ENCODE peak calls at places on chromosomes 13 and 19, in eight cellular contexts. One of them, this sample, is unnamed.

GRCh38 chr13:95707442-95708389 is 30.8 kb downstream of the DNAJC3 start:
- DNase-seq in aorta: no peak
- DNase-seq in HCT116: no peak
- DNase-seq in lower lobe of right lung: no peak
- DNase-seq in H1: no peak
- DNase-seq in breast epithelium: no peak
- DNase-seq in kidney: no peak
- DNase-seq in CD8-positive, alpha-beta memory T cell: no peak
- DNase-seq in this sample: no peak

GRCh38 chr19:28051047-28051446 is 1161.9 kb downstream of the UQCRFS1 start:
- DNase-seq in aorta: no peak
- DNase-seq in HCT116: no peak
- DNase-seq in lower lobe of right lung: no peak
- DNase-seq in H1: no peak
- DNase-seq in breast epithelium: no peak
- DNase-seq in kidney: no peak
- DNase-seq in CD8-positive, alpha-beta memory T cell: no peak
- DNase-seq in this sample: no peak

GRCh38 chr13:78147905-78148304 is 229.3 kb upstream of the EDNRB start:
- DNase-seq in aorta: no peak
- DNase-seq in HCT116: no peak
- DNase-seq in lower lobe of right lung: no peak
- DNase-seq in H1: no peak
- DNase-seq in breast epithelium: no peak
- DNase-seq in kidney: no peak
- DNase-seq in CD8-positive, alpha-beta memory T cell: no peak
- DNase-seq in this sample: no peak

GRCh38 chr19:34220472-34221063 is 33.8 kb upstream of the GARRE1 start:
- DNase-seq in aorta: no peak
- DNase-seq in HCT116: peak; percentile 64
- DNase-seq in lower lobe of right lung: no peak
- DNase-seq in H1: peak; percentile 73
- DNase-seq in breast epithelium: peak; percentile 57
- DNase-seq in kidney: no peak
- DNase-seq in CD8-positive, alpha-beta memory T cell: peak; percentile 63
- DNase-seq in this sample: no peak

GRCh38 chr19:18851673-18852325 is 20.0 kb downstream of the UPF1 start:
- DNase-seq in aorta: no peak
- DNase-seq in HCT116: no peak
- DNase-seq in lower lobe of right lung: peak; percentile 43
- DNase-seq in H1: no peak
- DNase-seq in breast epithelium: no peak
- DNase-seq in kidney: no peak
- DNase-seq in CD8-positive, alpha-beta memory T cell: no peak
- DNase-seq in this sample: no peak

GRCh38 chr19:34816708-34817107 is 43.7 kb upstream of the ZNF599 start:
- DNase-seq in aorta: no peak
- DNase-seq in HCT116: no peak
- DNase-seq in lower lobe of right lung: no peak
- DNase-seq in H1: no peak
- DNase-seq in breast epithelium: no peak
- DNase-seq in kidney: no peak
- DNase-seq in CD8-positive, alpha-beta memory T cell: no peak
- DNase-seq in this sample: no peak

GRCh38 chr13:74883834-74884233 is 598.1 kb downstream of the TBC1D4 start:
- DNase-seq in aorta: no peak
- DNase-seq in HCT116: no peak
- DNase-seq in lower lobe of right lung: no peak
- DNase-seq in H1: no peak
- DNase-seq in breast epithelium: no peak
- DNase-seq in kidney: no peak
- DNase-seq in CD8-positive, alpha-beta memory T cell: no peak
- DNase-seq in this sample: no peak

GRCh38 chr13:26425439-26426358 is 131.8 kb upstream of the WASF3 start:
- DNase-seq in aorta: no peak
- DNase-seq in HCT116: no peak
- DNase-seq in lower lobe of right lung: peak; percentile 62
- DNase-seq in H1: no peak
- DNase-seq in breast epithelium: no peak
- DNase-seq in kidney: peak; percentile 68
- DNase-seq in CD8-positive, alpha-beta memory T cell: no peak
- DNase-seq in this sample: peak; percentile 8

GRCh38 chr13:40653558-40654318 is 12.7 kb downstream of the FOXO1 start:
- DNase-seq in aorta: no peak
- DNase-seq in HCT116: no peak
- DNase-seq in lower lobe of right lung: no peak
- DNase-seq in H1: no peak
- DNase-seq in breast epithelium: no peak
- DNase-seq in kidney: no peak
- DNase-seq in CD8-positive, alpha-beta memory T cell: no peak
- DNase-seq in this sample: no peak

GRCh38 chr13:105220886-105221285 is 1314.6 kb downstream of the EFNB2 start:
- DNase-seq in aorta: no peak
- DNase-seq in HCT116: no peak
- DNase-seq in lower lobe of right lung: no peak
- DNase-seq in H1: no peak
- DNase-seq in breast epithelium: no peak
- DNase-seq in kidney: no peak
- DNase-seq in CD8-positive, alpha-beta memory T cell: no peak
- DNase-seq in this sample: no peak

GRCh38 chr19:36577271-36577996 is 4.3 kb upstream of the ZNF529 start:
- DNase-seq in aorta: no peak
- DNase-seq in HCT116: no peak
- DNase-seq in lower lobe of right lung: no peak
- DNase-seq in H1: no peak
- DNase-seq in breast epithelium: no peak
- DNase-seq in kidney: no peak
- DNase-seq in CD8-positive, alpha-beta memory T cell: no peak
- DNase-seq in this sample: no peak

GRCh38 chr13:33352023-33352422 is 66.5 kb upstream of the STARD13 start:
- DNase-seq in aorta: no peak
- DNase-seq in HCT116: no peak
- DNase-seq in lower lobe of right lung: no peak
- DNase-seq in H1: no peak
- DNase-seq in breast epithelium: no peak
- DNase-seq in kidney: no peak
- DNase-seq in CD8-positive, alpha-beta memory T cell: no peak
- DNase-seq in this sample: no peak

GRCh38 chr13:43270043-43270830 is 246.9 kb downstream of the DNAJC15 start:
- DNase-seq in aorta: no peak
- DNase-seq in HCT116: no peak
- DNase-seq in lower lobe of right lung: no peak
- DNase-seq in H1: no peak
- DNase-seq in breast epithelium: no peak
- DNase-seq in kidney: no peak
- DNase-seq in CD8-positive, alpha-beta memory T cell: no peak
- DNase-seq in this sample: no peak

GRCh38 chr13:57409656-57410055 is 221.9 kb upstream of the PCDH17 start:
- DNase-seq in aorta: no peak
- DNase-seq in HCT116: no peak
- DNase-seq in lower lobe of right lung: no peak
- DNase-seq in H1: no peak
- DNase-seq in breast epithelium: no peak
- DNase-seq in kidney: no peak
- DNase-seq in CD8-positive, alpha-beta memory T cell: no peak
- DNase-seq in this sample: no peak

GRCh38 chr13:100461309-100462035 is 127.1 kb downstream of the GGACT start:
- DNase-seq in aorta: no peak
- DNase-seq in HCT116: no peak
- DNase-seq in lower lobe of right lung: no peak
- DNase-seq in H1: no peak
- DNase-seq in breast epithelium: no peak
- DNase-seq in kidney: no peak
- DNase-seq in CD8-positive, alpha-beta memory T cell: no peak
- DNase-seq in this sample: no peak

GRCh38 chr13:69947577-69947976 is 160.0 kb upstream of the ATXN8OS start:
- DNase-seq in aorta: no peak
- DNase-seq in HCT116: no peak
- DNase-seq in lower lobe of right lung: no peak
- DNase-seq in H1: no peak
- DNase-seq in breast epithelium: no peak
- DNase-seq in kidney: no peak
- DNase-seq in CD8-positive, alpha-beta memory T cell: no peak
- DNase-seq in this sample: no peak

GRCh38 chr19:11598103-11598483 is 810 bp downstream of the ZNF627 start:
- DNase-seq in aorta: peak; percentile 16
- DNase-seq in HCT116: no peak
- DNase-seq in lower lobe of right lung: no peak
- DNase-seq in H1: no peak
- DNase-seq in breast epithelium: no peak
- DNase-seq in kidney: no peak
- DNase-seq in CD8-positive, alpha-beta memory T cell: no peak
- DNase-seq in this sample: no peak

GRCh38 chr19:15120135-15121026 is 13.2 kb downstream of the SYDE1 start:
- DNase-seq in aorta: no peak
- DNase-seq in HCT116: no peak
- DNase-seq in lower lobe of right lung: no peak
- DNase-seq in H1: peak; percentile 66
- DNase-seq in breast epithelium: no peak
- DNase-seq in kidney: no peak
- DNase-seq in CD8-positive, alpha-beta memory T cell: no peak
- DNase-seq in this sample: no peak

GRCh38 chr19:15115762-15116615 is 8.8 kb downstream of the SYDE1 start:
- DNase-seq in aorta: peak; percentile 72
- DNase-seq in HCT116: no peak
- DNase-seq in lower lobe of right lung: no peak
- DNase-seq in H1: no peak
- DNase-seq in breast epithelium: no peak
- DNase-seq in kidney: no peak
- DNase-seq in CD8-positive, alpha-beta memory T cell: no peak
- DNase-seq in this sample: no peak

GRCh38 chr19:15116856-15117255 is 9.7 kb downstream of the SYDE1 start:
- DNase-seq in aorta: peak; percentile 34
- DNase-seq in HCT116: no peak
- DNase-seq in lower lobe of right lung: no peak
- DNase-seq in H1: no peak
- DNase-seq in breast epithelium: no peak
- DNase-seq in kidney: no peak
- DNase-seq in CD8-positive, alpha-beta memory T cell: no peak
- DNase-seq in this sample: no peak

GRCh38 chr19:15118789-15119494 is 11.7 kb downstream of the SYDE1 start:
- DNase-seq in aorta: peak; percentile 20
- DNase-seq in HCT116: no peak
- DNase-seq in lower lobe of right lung: no peak
- DNase-seq in H1: no peak
- DNase-seq in breast epithelium: no peak
- DNase-seq in kidney: no peak
- DNase-seq in CD8-positive, alpha-beta memory T cell: no peak
- DNase-seq in this sample: no peak

GRCh38 chr19:15118248-15118647 is 11.0 kb downstream of the SYDE1 start:
- DNase-seq in aorta: no peak
- DNase-seq in HCT116: no peak
- DNase-seq in lower lobe of right lung: no peak
- DNase-seq in H1: no peak
- DNase-seq in breast epithelium: no peak
- DNase-seq in kidney: no peak
- DNase-seq in CD8-positive, alpha-beta memory T cell: no peak
- DNase-seq in this sample: no peak
- H3K36me3 ChIP-seq in aorta: peaks cover 2% of the 10 kb centered on the region
- H3K36me3 ChIP-seq in HCT116: peaks cover 39% of the 10 kb centered on the region
- H3K36me3 ChIP-seq in lower lobe of right lung: peaks cover 88% of the 10 kb centered on the region
- H3K36me3 ChIP-seq in H1: peaks cover 23% of the 10 kb centered on the region
- H3K36me3 ChIP-seq in breast epithelium: peaks cover 3% of the 10 kb centered on the region
- H3K36me3 ChIP-seq in kidney: peaks cover 37% of the 10 kb centered on the region
- H3K36me3 ChIP-seq in CD8-positive, alpha-beta memory T cell: peaks cover 24% of the 10 kb centered on the region
- H3K36me3 ChIP-seq in this sample: peaks cover 51% of the 10 kb centered on the region

DNA sequence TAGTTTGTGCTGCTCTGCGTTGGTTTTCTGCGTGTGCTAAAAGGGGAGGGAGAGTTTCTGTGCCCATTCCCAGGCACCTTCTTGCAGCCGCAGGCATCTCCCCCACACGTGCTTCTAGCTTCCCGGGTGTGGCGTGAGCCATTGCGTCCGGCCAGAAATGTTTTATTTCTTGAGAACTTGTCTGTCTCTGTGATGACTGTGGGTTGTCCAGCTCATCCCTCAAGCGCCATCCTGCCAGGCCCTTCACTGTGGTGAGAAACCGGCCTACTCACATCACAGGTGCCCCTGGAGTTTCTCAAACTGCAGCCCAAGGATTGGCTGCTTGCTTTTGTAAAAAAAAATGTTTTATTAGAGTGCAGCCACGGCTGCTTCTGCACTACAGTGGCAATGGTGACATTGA is 24.2 kb downstream of the EPN1 start:
- DNase-seq in aorta: peak; percentile 43
- DNase-seq in HCT116: no peak
- DNase-seq in lower lobe of right lung: peak; percentile 16
- DNase-seq in H1: no peak
- DNase-seq in breast epithelium: no peak
- DNase-seq in kidney: no peak
- DNase-seq in CD8-positive, alpha-beta memory T cell: no peak
- DNase-seq in this sample: no peak
- H3K36me3 ChIP-seq in aorta: peaks cover 5% of the 10 kb centered on the region
- H3K36me3 ChIP-seq in HCT116: peaks cover 15% of the 10 kb centered on the region
- H3K36me3 ChIP-seq in lower lobe of right lung: peaks cover 58% of the 10 kb centered on the region
- H3K36me3 ChIP-seq in H1: peaks cover 2% of the 10 kb centered on the region
- H3K36me3 ChIP-seq in breast epithelium: no peaks in the 10 kb centered on the region
- H3K36me3 ChIP-seq in kidney: peaks cover 10% of the 10 kb centered on the region
- H3K36me3 ChIP-seq in CD8-positive, alpha-beta memory T cell: peaks cover 10% of the 10 kb centered on the region
- H3K36me3 ChIP-seq in this sample: peaks cover 29% of the 10 kb centered on the region

DNA sequence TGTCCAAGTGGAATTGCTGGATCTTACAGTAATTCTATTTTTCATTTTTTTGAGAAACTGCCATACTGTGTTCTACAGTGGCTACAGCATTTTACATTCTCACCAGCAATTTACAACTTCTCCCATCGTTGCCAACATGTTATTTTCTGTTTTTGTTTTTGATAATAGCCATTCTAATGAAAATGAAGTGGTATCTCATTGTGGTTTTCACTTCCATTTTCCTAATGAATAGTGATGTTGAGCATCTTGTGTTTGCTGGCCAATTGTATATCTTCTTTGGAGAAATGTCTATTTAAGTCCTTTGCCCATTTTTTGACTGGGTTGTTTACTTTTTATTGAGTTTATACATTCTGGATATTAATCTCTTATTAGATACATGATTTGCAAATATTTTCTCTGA is 38.6 kb downstream of the KCNRG start:
- DNase-seq in aorta: no peak
- DNase-seq in HCT116: no peak
- DNase-seq in lower lobe of right lung: no peak
- DNase-seq in H1: no peak
- DNase-seq in breast epithelium: no peak
- DNase-seq in kidney: no peak
- DNase-seq in CD8-positive, alpha-beta memory T cell: no peak
- DNase-seq in this sample: no peak
- H3K36me3 ChIP-seq in aorta: no peaks in the 10 kb centered on the region
- H3K36me3 ChIP-seq in HCT116: peaks cover 33% of the 10 kb centered on the region
- H3K36me3 ChIP-seq in lower lobe of right lung: no peaks in the 10 kb centered on the region
- H3K36me3 ChIP-seq in H1: no peaks in the 10 kb centered on the region
- H3K36me3 ChIP-seq in breast epithelium: no peaks in the 10 kb centered on the region
- H3K36me3 ChIP-seq in kidney: no peaks in the 10 kb centered on the region
- H3K36me3 ChIP-seq in CD8-positive, alpha-beta memory T cell: peaks cover under 1% of the 10 kb centered on the region
- H3K36me3 ChIP-seq in this sample: peaks cover 11% of the 10 kb centered on the region

DNA sequence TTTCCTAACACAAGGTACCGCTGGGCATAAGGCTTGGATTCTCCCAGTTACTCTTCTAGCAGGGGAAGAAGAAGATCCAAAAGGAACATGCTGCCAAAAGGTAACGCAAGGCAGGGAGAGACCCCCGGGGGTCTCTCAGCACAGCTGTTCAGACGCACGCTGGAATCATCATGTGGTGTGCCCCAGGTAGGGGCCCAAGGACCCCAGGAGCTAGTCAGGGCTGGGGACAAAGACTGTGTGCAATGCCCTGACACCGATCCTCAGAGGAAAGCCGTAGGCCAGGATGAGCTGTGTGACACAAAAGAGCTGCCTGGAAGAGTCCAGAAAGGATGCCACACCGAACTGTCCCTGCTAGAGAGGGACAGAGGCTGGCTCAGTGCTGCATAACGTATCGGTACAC is 22.3 kb upstream of the EPHX3 start:
- DNase-seq in aorta: no peak
- DNase-seq in HCT116: no peak
- DNase-seq in lower lobe of right lung: no peak
- DNase-seq in H1: no peak
- DNase-seq in breast epithelium: no peak
- DNase-seq in kidney: peak; percentile 28
- DNase-seq in CD8-positive, alpha-beta memory T cell: no peak
- DNase-seq in this sample: no peak
- H3K36me3 ChIP-seq in aorta: no peaks in the 10 kb centered on the region
- H3K36me3 ChIP-seq in HCT116: peaks cover under 1% of the 10 kb centered on the region
- H3K36me3 ChIP-seq in lower lobe of right lung: peaks cover 89% of the 10 kb centered on the region
- H3K36me3 ChIP-seq in H1: peaks cover 43% of the 10 kb centered on the region
- H3K36me3 ChIP-seq in breast epithelium: peaks cover 9% of the 10 kb centered on the region
- H3K36me3 ChIP-seq in kidney: peaks cover 66% of the 10 kb centered on the region
- H3K36me3 ChIP-seq in CD8-positive, alpha-beta memory T cell: peaks cover 83% of the 10 kb centered on the region
- H3K36me3 ChIP-seq in this sample: peaks cover 53% of the 10 kb centered on the region

This sample was measured in heart right ventricle.